ENCODE peak calls at places on chromosomes 6 and 20, in seven cellular contexts. One of them, this sample, is unnamed.

GRCh38 chr6:167279766-167280440 is 11.2 kb upstream of the UNC93A start:
- DNase-seq in prostate gland: no peak
- DNase-seq in fibroblast of mammary gland: no peak
- DNase-seq in heart right ventricle: no peak
- DNase-seq in coronary artery: no peak
- DNase-seq in hepatocyte: no peak
- DNase-seq in foreskin fibroblast: no peak
- DNase-seq in this sample: no peak

GRCh38 chr6:154408906-154409500 is 52.4 kb upstream of the IPCEF1 start:
- DNase-seq in prostate gland: no peak
- DNase-seq in fibroblast of mammary gland: peak; percentile 35
- DNase-seq in heart right ventricle: no peak
- DNase-seq in coronary artery: no peak
- DNase-seq in hepatocyte: no peak
- DNase-seq in foreskin fibroblast: peak; percentile 22
- DNase-seq in this sample: peak; percentile 29

GRCh38 chr6:137403855-137404254 is 90.3 kb downstream of the OLIG3 start:
- DNase-seq in prostate gland: peak; percentile 20
- DNase-seq in fibroblast of mammary gland: no peak
- DNase-seq in heart right ventricle: no peak
- DNase-seq in coronary artery: no peak
- DNase-seq in hepatocyte: no peak
- DNase-seq in foreskin fibroblast: no peak
- DNase-seq in this sample: no peak

GRCh38 chr6:105509506-105510331 is 106.8 kb upstream of the PREP start:
- DNase-seq in prostate gland: no peak
- DNase-seq in fibroblast of mammary gland: peak; percentile 30
- DNase-seq in heart right ventricle: peak; percentile 82
- DNase-seq in coronary artery: no peak
- DNase-seq in hepatocyte: peak; percentile 38
- DNase-seq in foreskin fibroblast: no peak
- DNase-seq in this sample: no peak

GRCh38 chr6:10995114-10995707 is 48.9 kb downstream of the ELOVL2 start:
- DNase-seq in prostate gland: no peak
- DNase-seq in fibroblast of mammary gland: no peak
- DNase-seq in heart right ventricle: no peak
- DNase-seq in coronary artery: no peak
- DNase-seq in hepatocyte: no peak
- DNase-seq in foreskin fibroblast: no peak
- DNase-seq in this sample: no peak

GRCh38 chr20:59223750-59224149 is 60.1 kb downstream of the ZNF831 start:
- DNase-seq in prostate gland: no peak
- DNase-seq in fibroblast of mammary gland: no peak
- DNase-seq in heart right ventricle: no peak
- DNase-seq in coronary artery: no peak
- DNase-seq in hepatocyte: no peak
- DNase-seq in foreskin fibroblast: no peak
- DNase-seq in this sample: no peak

GRCh38 chr6:26607434-26608230 is 10.9 kb downstream of the ABT1 start:
- DNase-seq in prostate gland: peak; percentile 55
- DNase-seq in fibroblast of mammary gland: peak; percentile 59
- DNase-seq in heart right ventricle: peak; percentile 28
- DNase-seq in coronary artery: no peak
- DNase-seq in hepatocyte: peak; percentile 79
- DNase-seq in foreskin fibroblast: peak; percentile 37
- DNase-seq in this sample: peak; percentile 74

GRCh38 chr6:109166643-109167042 is 71.3 kb downstream of the CEP57L1 start:
- DNase-seq in prostate gland: no peak
- DNase-seq in fibroblast of mammary gland: no peak
- DNase-seq in heart right ventricle: no peak
- DNase-seq in coronary artery: no peak
- DNase-seq in hepatocyte: no peak
- DNase-seq in foreskin fibroblast: no peak
- DNase-seq in this sample: no peak

GRCh38 chr6:6697620-6698019 is 109.1 kb downstream of the LY86 start:
- DNase-seq in prostate gland: no peak
- DNase-seq in fibroblast of mammary gland: no peak
- DNase-seq in heart right ventricle: no peak
- DNase-seq in coronary artery: no peak
- DNase-seq in hepatocyte: no peak
- DNase-seq in foreskin fibroblast: no peak
- DNase-seq in this sample: no peak

GRCh38 chr6:22845467-22845866 is 276.1 kb downstream of the HDGFL1 start:
- DNase-seq in prostate gland: no peak
- DNase-seq in fibroblast of mammary gland: no peak
- DNase-seq in heart right ventricle: no peak
- DNase-seq in coronary artery: no peak
- DNase-seq in hepatocyte: no peak
- DNase-seq in foreskin fibroblast: no peak
- DNase-seq in this sample: no peak

GRCh38 chr6:35064508-35065440 is 76.4 kb downstream of the TCP11 start:
- DNase-seq in prostate gland: no peak
- DNase-seq in fibroblast of mammary gland: no peak
- DNase-seq in heart right ventricle: no peak
- DNase-seq in coronary artery: no peak
- DNase-seq in hepatocyte: no peak
- DNase-seq in foreskin fibroblast: no peak
- DNase-seq in this sample: no peak

GRCh38 chr6:20991910-20992309 is 457.7 kb downstream of the CDKAL1 start:
- DNase-seq in prostate gland: no peak
- DNase-seq in fibroblast of mammary gland: peak; percentile 12
- DNase-seq in heart right ventricle: no peak
- DNase-seq in coronary artery: no peak
- DNase-seq in hepatocyte: no peak
- DNase-seq in foreskin fibroblast: no peak
- DNase-seq in this sample: no peak

GRCh38 chr6:151242420-151242841 is 2.7 kb downstream of the AKAP12 start:
- DNase-seq in prostate gland: no peak
- DNase-seq in fibroblast of mammary gland: peak; percentile 26
- DNase-seq in heart right ventricle: no peak
- DNase-seq in coronary artery: no peak
- DNase-seq in hepatocyte: no peak
- DNase-seq in foreskin fibroblast: no peak
- DNase-seq in this sample: no peak

GRCh38 chr6:37170273-37171140 is 555 bp downstream of the PIM1 start:
- DNase-seq in prostate gland: peak; percentile 31
- DNase-seq in fibroblast of mammary gland: no peak
- DNase-seq in heart right ventricle: peak; percentile 44
- DNase-seq in coronary artery: peak; percentile 89
- DNase-seq in hepatocyte: peak; percentile 80
- DNase-seq in foreskin fibroblast: peak; percentile 12
- DNase-seq in this sample: peak; percentile 74

GRCh38 chr20:46683939-46684750 is 5.1 kb downstream of the TP53RK start:
- DNase-seq in prostate gland: peak; percentile 85
- DNase-seq in fibroblast of mammary gland: peak; percentile 89
- DNase-seq in heart right ventricle: peak; percentile 38
- DNase-seq in coronary artery: peak; percentile 73
- DNase-seq in hepatocyte: peak; percentile 79
- DNase-seq in foreskin fibroblast: peak; percentile 80
- DNase-seq in this sample: no peak

GRCh38 chr6:63023726-63024125 is 187.5 kb upstream of the FKBP1C start:
- DNase-seq in prostate gland: no peak
- DNase-seq in fibroblast of mammary gland: no peak
- DNase-seq in heart right ventricle: no peak
- DNase-seq in coronary artery: no peak
- DNase-seq in hepatocyte: no peak
- DNase-seq in foreskin fibroblast: no peak
- DNase-seq in this sample: no peak

GRCh38 chr6:106974337-106974998 is at the start of gene CD24:
- DNase-seq in prostate gland: peak; percentile 49
- DNase-seq in fibroblast of mammary gland: no peak
- DNase-seq in heart right ventricle: no peak
- DNase-seq in coronary artery: no peak
- DNase-seq in hepatocyte: peak; percentile 91
- DNase-seq in foreskin fibroblast: no peak
- DNase-seq in this sample: peak; percentile 92

GRCh38 chr6:2157441-2158127 is 87.8 kb downstream of the GMDS start:
- DNase-seq in prostate gland: no peak
- DNase-seq in fibroblast of mammary gland: peak; percentile 95
- DNase-seq in heart right ventricle: no peak
- DNase-seq in coronary artery: no peak
- DNase-seq in hepatocyte: no peak
- DNase-seq in foreskin fibroblast: peak; percentile 73
- DNase-seq in this sample: no peak

DNA sequence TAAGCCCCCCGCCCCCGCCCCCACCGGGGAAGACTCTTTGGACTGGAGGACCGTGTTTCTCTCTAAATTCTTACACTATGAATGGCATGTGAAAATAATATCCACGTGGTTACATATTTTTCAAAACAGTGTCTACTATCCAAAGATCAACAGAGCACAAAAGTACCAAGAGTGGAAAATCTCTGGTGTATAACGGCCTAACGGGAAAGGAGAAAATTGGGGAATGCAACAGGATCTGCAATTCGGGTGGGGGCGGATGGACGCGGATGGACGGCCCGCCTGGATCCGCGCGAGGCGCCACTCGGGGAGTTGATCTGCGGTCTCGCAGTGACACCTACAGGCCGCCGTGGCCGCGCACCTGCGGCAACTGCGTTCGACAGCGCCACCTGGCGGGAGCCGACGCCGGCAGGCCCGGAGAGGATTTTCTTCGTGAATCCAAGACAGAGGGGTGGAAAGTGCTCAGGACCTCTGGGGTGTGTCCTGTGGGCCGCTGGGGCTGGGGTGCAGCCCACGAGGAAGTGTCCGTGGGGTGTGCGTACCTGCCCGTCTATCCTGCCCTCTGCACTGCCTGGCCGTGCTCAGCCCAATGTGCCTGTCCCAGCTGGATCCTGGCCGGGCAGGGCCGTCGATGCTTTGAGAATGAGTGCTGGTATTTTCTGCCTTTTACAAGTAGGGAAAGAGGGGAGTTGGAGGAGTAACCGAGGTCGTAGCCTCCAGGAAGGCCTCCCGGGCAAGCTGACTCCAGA is 18.6 kb downstream of the ANKRD60 start:
- DNase-seq in prostate gland: peak; percentile 72
- DNase-seq in fibroblast of mammary gland: peak; percentile 66
- DNase-seq in heart right ventricle: peak; percentile 75
- DNase-seq in coronary artery: peak; percentile 86
- DNase-seq in hepatocyte: peak; percentile 91
- DNase-seq in foreskin fibroblast: peak; percentile 73
- DNase-seq in this sample: peak; percentile 96
- TF ChIP-seq CTCF in prostate gland: peak; percentile 100
- TF ChIP-seq CTCF in fibroblast of mammary gland: peak; percentile 91
- TF ChIP-seq CTCF in heart right ventricle: peak; percentile 100
- TF ChIP-seq CTCF in coronary artery: peak; percentile 100
- TF ChIP-seq CTCF in hepatocyte: peak; percentile 100
- TF ChIP-seq CTCF in foreskin fibroblast: peak; percentile 100
- TF ChIP-seq CTCF in this sample: peak; percentile 100

DNA sequence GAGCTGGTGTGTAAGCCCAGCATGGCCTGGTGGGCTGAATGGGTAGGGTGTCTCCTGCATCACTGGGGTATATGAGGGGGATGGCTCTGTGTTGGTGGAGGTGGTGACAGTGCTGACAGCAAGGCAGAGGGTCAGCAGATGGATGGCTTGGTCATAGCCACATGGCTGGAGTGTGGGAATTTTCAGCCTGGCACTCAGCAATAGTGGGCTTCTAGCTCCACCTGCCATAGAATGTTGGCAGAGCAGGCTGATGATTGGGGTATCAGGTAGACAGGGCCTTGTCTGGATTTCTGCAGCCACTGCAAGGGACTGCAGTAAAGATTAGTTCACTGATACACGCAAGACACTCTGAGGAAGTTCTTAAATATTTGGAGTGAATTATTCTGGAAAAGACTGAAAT is 137.5 kb upstream of the BACH2 start:
- DNase-seq in prostate gland: no peak
- DNase-seq in fibroblast of mammary gland: no peak
- DNase-seq in heart right ventricle: no peak
- DNase-seq in coronary artery: no peak
- DNase-seq in hepatocyte: no peak
- DNase-seq in foreskin fibroblast: no peak
- DNase-seq in this sample: peak; percentile 23
- TF ChIP-seq CTCF in prostate gland: no peak
- TF ChIP-seq CTCF in fibroblast of mammary gland: no peak
- TF ChIP-seq CTCF in heart right ventricle: no peak
- TF ChIP-seq CTCF in coronary artery: no peak
- TF ChIP-seq CTCF in hepatocyte: no peak
- TF ChIP-seq CTCF in foreskin fibroblast: no peak
- TF ChIP-seq CTCF in this sample: no peak

GRCh38 chr20:25623736-25624499 is at the start of gene NANP:
- DNase-seq in prostate gland: peak; percentile 95
- DNase-seq in fibroblast of mammary gland: peak; percentile 97
- DNase-seq in heart right ventricle: peak; percentile 97
- DNase-seq in coronary artery: peak; percentile 98
- DNase-seq in hepatocyte: peak; percentile 99
- DNase-seq in foreskin fibroblast: peak; percentile 98
- DNase-seq in this sample: peak; percentile 77
- TF ChIP-seq CTCF in prostate gland: no peak
- TF ChIP-seq CTCF in fibroblast of mammary gland: no peak
- TF ChIP-seq CTCF in heart right ventricle: no peak
- TF ChIP-seq CTCF in coronary artery: no peak
- TF ChIP-seq CTCF in hepatocyte: no peak
- TF ChIP-seq CTCF in foreskin fibroblast: no peak
- TF ChIP-seq CTCF in this sample: no peak

DNA sequence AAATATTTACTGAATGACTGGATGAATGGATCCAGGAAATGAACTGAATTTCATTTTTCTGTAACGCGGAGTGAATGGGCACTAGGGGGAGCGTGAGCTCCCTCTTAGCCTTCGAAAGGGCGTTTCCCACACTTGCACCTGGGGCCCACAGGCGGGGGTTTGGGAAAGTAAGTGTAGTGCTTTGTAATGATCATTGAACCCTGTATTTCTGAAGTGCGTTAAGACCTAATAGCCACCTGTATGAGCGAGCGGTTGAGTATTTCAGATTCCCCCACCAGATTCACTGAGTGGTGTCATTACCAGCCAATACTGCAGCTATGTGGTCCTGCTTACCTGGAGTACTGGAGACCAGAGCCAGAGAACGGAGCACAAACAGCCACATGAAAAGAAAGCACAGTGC is 10.5 kb downstream of the SYTL3 start:
- DNase-seq in prostate gland: peak; percentile 38
- DNase-seq in fibroblast of mammary gland: peak; percentile 32
- DNase-seq in heart right ventricle: no peak
- DNase-seq in coronary artery: no peak
- DNase-seq in hepatocyte: peak; percentile 71
- DNase-seq in foreskin fibroblast: no peak
- DNase-seq in this sample: peak; percentile 56
- TF ChIP-seq CTCF in prostate gland: peak; percentile 71
- TF ChIP-seq CTCF in fibroblast of mammary gland: peak; percentile 63
- TF ChIP-seq CTCF in heart right ventricle: peak; percentile 11
- TF ChIP-seq CTCF in coronary artery: no peak
- TF ChIP-seq CTCF in hepatocyte: peak; percentile 60
- TF ChIP-seq CTCF in foreskin fibroblast: peak; percentile 67
- TF ChIP-seq CTCF in this sample: peak; percentile 68